ENCODE peak calls at places on chromosomes 2 and 18, in ten cellular contexts. A is pancreas, E is choroid plexus epithelial cell, M is fibroblast of pulmonary artery, W is GM23248, F is K562, P is A673, L is sigmoid colon, V is upper lobe of right lung, T is NB4. Z is an unnamed sample.

GRCh38 chr18:56115072-56116038 is 523.0 kb downstream of the TXNL1 start:
- DNase-seq in A (no peak), E (no peak), M (no peak), W (no peak), F (no peak), P (no peak), L (no peak), V (no peak), T (no peak), Z (no peak)

GRCh38 chr18:34837769-34838194 is 127.7 kb downstream of the DTNA start:
- DNase-seq in A (no peak), E (peak), M (peak), W (no peak), F (no peak), P (no peak), L (peak), V (no peak), T (no peak), Z (peak)

GRCh38 chr2:118696786-118697465 is 150.5 kb downstream of the EN1 start:
- DNase-seq in A (no peak), E (peak), M (no peak), W (peak), F (no peak), P (no peak), L (no peak), V (no peak), T (no peak), Z (no peak)

GRCh38 chr2:9985531-9985930 is 34.0 kb downstream of the GRHL1 start:
- DNase-seq in A (no peak), E (no peak), M (no peak), W (peak), F (no peak), P (no peak), L (no peak), V (no peak), T (no peak), Z (no peak)

GRCh38 chr2:234952270-234953115 is 676 bp downstream of the SH3BP4 start:
- DNase-seq in A (peak), E (no peak), M (no peak), W (peak), F (no peak), P (peak), L (peak), V (peak), T (no peak), Z (no peak)

GRCh38 chr2:240618776-240619175 is 6.5 kb upstream of the GPR35 start:
- DNase-seq in A (no peak), E (no peak), M (no peak), W (no peak), F (no peak), P (no peak), L (no peak), V (peak), T (no peak), Z (no peak)

GRCh38 chr18:76979906-76980305 is 152.7 kb downstream of the MBP start:
- DNase-seq in A (no peak), E (no peak), M (no peak), W (no peak), F (no peak), P (no peak), L (no peak), V (no peak), T (no peak), Z (no peak)

GRCh38 chr2:23346781-23347180 is 38.2 kb upstream of the KLHL29 start:
- DNase-seq in A (no peak), E (no peak), M (no peak), W (no peak), F (no peak), P (no peak), L (no peak), V (no peak), T (no peak), Z (no peak)

GRCh38 chr2:226179010-226179409 is 620.6 kb downstream of the IRS1 start:
- DNase-seq in A (no peak), E (no peak), M (no peak), W (no peak), F (no peak), P (no peak), L (no peak), V (no peak), T (no peak), Z (no peak)

GRCh38 chr2:108293850-108294249 is 5.2 kb downstream of the SULT1C2 start:
- DNase-seq in A (no peak), E (no peak), M (no peak), W (no peak), F (no peak), P (no peak), L (no peak), V (no peak), T (no peak), Z (no peak)

GRCh38 chr2:8684421-8684884 is 2.6 kb downstream of the ID2 start:
- DNase-seq in A (no peak), E (peak), M (peak), W (peak), F (no peak), P (peak), L (no peak), V (no peak), T (peak), Z (no peak)

GRCh38 chr2:17479875-17480274 is 38.4 kb downstream of the RAD51AP2 start:
- DNase-seq in A (no peak), E (peak), M (peak), W (peak), F (no peak), P (no peak), L (no peak), V (no peak), T (no peak), Z (peak)

GRCh38 chr2:17483496-17483895 is 34.7 kb downstream of the RAD51AP2 start:
- DNase-seq in A (no peak), E (no peak), M (no peak), W (no peak), F (no peak), P (no peak), L (no peak), V (no peak), T (no peak), Z (no peak)

GRCh38 chr2:17476820-17477219 is 41.4 kb downstream of the RAD51AP2 start:
- DNase-seq in A (no peak), E (peak), M (no peak), W (no peak), F (no peak), P (no peak), L (no peak), V (no peak), T (no peak), Z (no peak)

DNA sequence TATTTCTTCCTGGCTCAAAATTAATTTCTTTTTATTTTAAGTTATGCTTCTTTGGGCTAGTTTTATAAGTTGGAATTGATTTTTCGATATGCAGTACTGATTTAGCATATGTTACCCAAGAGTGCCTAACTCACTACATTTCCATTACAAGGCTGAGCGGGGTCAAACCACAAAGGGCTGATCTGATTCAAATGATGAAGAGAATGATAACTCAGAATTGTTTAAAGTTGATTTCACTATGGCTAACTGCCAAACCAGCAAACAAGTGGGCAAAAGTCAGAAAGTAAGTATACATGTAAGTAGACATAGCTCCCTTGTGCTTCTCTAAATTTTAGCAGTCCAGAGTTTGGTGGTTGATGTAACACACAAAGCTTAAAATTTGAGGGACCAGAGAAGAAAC is 35.6 kb downstream of the RAD51AP2 start:
- DNase-seq in A (no peak), E (peak), M (no peak), W (no peak), F (no peak), P (no peak), L (no peak), V (no peak), T (no peak), Z (no peak)
- H3K4me3 ChIP-seq in A (no peak), E (no peak), M (no peak), W (no peak), F (no peak), P (no peak), L (no peak), V (no peak), T (no peak), Z (no peak)

DNA sequence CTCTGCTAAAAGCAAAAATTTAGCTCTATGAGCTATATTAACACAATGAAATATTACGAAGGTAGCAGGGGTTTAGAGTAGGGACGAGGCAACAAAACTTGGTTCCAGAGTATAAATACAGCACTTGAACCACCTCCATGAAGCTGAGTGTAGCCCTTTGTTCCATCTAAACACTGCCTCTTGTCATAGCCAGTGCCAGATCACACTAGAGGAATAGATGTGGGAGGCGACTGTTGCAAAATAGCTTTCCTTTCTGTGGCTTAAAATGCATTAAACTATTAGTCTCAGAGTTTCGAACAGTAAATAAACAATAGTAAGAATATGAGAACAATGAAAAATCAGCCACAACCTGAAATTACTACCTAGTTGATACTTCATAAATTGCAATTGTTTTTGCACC is 29.8 kb downstream of the PIEZO2 start:
- DNase-seq in A (no peak), E (no peak), M (peak), W (peak), F (no peak), P (no peak), L (no peak), V (no peak), T (no peak), Z (no peak)
- H3K4me3 ChIP-seq in A (no peak), E (no peak), M (no peak), W (no peak), F (no peak), P (no peak), L (no peak), V (no peak), T (no peak), Z (no peak)

GRCh38 chr2:210162466-210163124 is 8.6 kb downstream of the KANSL1L start:
- DNase-seq in A (no peak), E (no peak), M (no peak), W (no peak), F (no peak), P (peak), L (no peak), V (no peak), T (peak), Z (no peak)
- H3K4me3 ChIP-seq in A (no peak), E (no peak), M (no peak), W (no peak), F (no peak), P (no peak), L (no peak), V (no peak), T (peak), Z (no peak)

DNA sequence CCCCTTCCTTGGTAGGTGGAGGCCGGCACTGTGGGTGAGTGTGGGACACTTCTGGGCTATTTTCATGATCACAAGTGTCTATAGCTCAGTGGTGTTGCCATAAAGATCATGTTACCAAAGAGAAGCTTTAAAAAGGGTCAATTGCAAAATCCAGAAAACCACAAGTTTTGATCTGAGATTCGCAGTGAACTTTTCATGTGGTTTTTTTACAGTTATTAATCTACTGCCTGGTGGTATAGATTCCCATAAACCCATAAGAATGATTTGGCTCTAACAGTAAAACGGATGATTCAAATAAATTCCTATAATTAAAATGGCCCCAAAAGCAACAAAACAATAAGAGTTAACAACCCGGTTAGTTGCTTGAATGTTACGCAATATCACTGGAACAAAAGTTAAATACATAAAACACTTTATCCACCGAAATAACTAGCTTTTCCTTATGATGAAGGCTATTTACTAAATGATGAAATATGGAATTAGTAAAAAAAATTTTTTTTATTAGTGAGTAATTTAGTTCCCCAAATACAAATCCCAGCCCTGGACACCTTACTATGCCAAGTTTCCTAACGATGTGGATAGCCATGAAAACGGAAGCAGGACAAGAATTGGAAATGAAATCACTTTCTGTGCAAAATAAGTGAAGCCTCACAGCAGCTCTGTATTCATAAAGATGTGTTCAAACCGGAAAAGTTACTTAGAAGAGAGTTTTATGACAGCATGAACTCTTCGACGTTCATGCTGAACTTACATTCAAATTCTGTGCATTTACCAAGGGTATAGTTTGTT is 95.7 kb upstream of the THOC1 start:
- DNase-seq in A (no peak), E (peak), M (peak), W (peak), F (no peak), P (peak), L (no peak), V (no peak), T (peak), Z (peak)
- H3K4me3 ChIP-seq in A (no peak), E (no peak), M (no peak), W (peak), F (no peak), P (no peak), L (no peak), V (no peak), T (no peak), Z (no peak)

DNA sequence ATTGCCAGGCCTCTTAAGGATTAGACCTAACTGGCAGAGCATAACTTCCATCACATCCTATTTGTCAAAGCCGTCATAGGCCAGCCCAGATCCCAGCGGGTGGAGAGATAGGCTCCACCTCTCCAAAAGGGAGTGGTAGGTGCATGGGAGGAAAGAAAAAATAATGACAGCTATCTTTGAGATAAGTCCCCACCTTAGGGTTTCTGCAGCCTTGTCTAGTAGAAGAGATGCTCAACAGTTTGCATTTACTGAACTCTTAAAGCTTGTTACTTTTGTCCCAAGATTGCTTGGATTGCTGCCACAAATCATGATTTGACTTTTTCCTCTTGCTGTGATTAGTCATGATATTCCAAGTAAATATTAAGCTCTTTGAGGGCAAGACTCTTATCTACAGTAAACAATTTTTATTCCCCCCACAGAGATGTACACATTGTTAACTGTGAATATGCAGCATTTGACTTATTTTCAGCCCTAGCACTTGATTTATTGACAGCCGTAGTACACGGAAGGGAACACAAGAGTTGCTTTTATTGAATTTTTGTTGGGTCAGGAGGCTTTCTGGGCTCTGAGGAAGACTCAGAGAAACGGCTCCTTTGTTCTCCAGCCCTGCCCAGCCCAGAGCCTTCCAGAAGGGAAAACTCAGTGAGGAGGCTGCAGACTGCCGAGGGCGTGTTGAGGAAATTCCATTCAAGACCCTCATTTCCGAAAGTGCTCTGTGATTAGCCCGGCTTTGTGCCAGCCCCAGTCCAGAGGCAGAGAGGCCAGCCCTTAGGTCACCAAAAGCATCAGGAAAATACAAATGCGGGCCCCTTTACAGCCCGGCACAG is 75.5 kb upstream of the ZNF532 start:
- DNase-seq in A (no peak), E (peak), M (peak), W (peak), F (no peak), P (no peak), L (no peak), V (no peak), T (no peak), Z (no peak)
- H3K4me3 ChIP-seq in A (no peak), E (no peak), M (no peak), W (no peak), F (no peak), P (no peak), L (no peak), V (no peak), T (no peak), Z (no peak)

GRCh38 chr18:50970006-50970405 is 2.2 kb downstream of the ELAC1 start:
- DNase-seq in A (peak), E (no peak), M (no peak), W (no peak), F (no peak), P (no peak), L (no peak), V (peak), T (no peak), Z (no peak)

GRCh38 chr18:50967714-50968661 is at the start of gene ELAC1:
- DNase-seq in A (peak), E (peak), M (peak), W (peak), F (peak), P (peak), L (peak), V (peak), T (peak), Z (peak)

GRCh38 chr18:50973367-50974126 is 5.7 kb downstream of the ELAC1 start:
- DNase-seq in A (no peak), E (peak), M (peak), W (peak), F (no peak), P (no peak), L (no peak), V (no peak), T (peak), Z (no peak)

GRCh38 chr18:50969448-50969847 is 1.6 kb downstream of the ELAC1 start:
- DNase-seq in A (no peak), E (no peak), M (no peak), W (no peak), F (no peak), P (no peak), L (no peak), V (no peak), T (no peak), Z (no peak)
- H3K4me3 ChIP-seq in A (no peak), E (no peak), M (peak), W (peak), F (peak), P (peak), L (no peak), V (no peak), T (peak), Z (no peak)

GRCh38 chr2:213229814-213230213 is 54.5 kb upstream of the SPAG16 start:
- DNase-seq in A (no peak), E (peak), M (peak), W (peak), F (no peak), P (no peak), L (no peak), V (no peak), T (peak), Z (peak)

GRCh38 chr2:213234641-213235040 is 49.6 kb upstream of the SPAG16 start:
- DNase-seq in A (no peak), E (peak), M (no peak), W (no peak), F (no peak), P (peak), L (no peak), V (no peak), T (no peak), Z (no peak)

GRCh38 chr2:213233438-213234330 is 50.6 kb upstream of the SPAG16 start:
- DNase-seq in A (no peak), E (no peak), M (no peak), W (no peak), F (no peak), P (no peak), L (no peak), V (no peak), T (no peak), Z (no peak)

GRCh38 chr2:213232649-213233437 is 51.4 kb upstream of the SPAG16 start:
- DNase-seq in A (no peak), E (peak), M (no peak), W (no peak), F (no peak), P (peak), L (no peak), V (no peak), T (peak), Z (no peak)

DNA sequence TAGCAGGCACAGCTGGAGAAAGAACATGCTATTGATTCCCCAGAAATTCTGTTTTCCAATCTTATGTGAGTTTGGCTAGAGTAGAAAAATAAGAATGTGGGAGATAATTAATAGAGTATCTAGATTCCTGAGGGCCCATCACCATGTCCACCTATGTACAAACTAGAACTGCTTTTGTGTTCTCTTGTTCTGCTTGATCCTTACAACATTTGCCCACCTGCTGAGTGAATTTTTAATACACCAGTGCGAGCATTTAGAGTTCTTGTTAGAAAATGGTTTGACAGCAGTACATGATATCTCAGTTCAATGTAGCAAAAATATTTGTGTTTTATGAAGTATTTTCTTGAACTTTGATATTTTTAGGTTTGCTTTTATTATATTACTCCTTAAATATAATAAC is 52.3 kb upstream of the SPAG16 start:
- DNase-seq in A (no peak), E (no peak), M (no peak), W (no peak), F (no peak), P (no peak), L (no peak), V (no peak), T (no peak), Z (no peak)
- H3K4me3 ChIP-seq in A (no peak), E (no peak), M (no peak), W (no peak), F (no peak), P (no peak), L (no peak), V (no peak), T (no peak), Z (no peak)

DNA sequence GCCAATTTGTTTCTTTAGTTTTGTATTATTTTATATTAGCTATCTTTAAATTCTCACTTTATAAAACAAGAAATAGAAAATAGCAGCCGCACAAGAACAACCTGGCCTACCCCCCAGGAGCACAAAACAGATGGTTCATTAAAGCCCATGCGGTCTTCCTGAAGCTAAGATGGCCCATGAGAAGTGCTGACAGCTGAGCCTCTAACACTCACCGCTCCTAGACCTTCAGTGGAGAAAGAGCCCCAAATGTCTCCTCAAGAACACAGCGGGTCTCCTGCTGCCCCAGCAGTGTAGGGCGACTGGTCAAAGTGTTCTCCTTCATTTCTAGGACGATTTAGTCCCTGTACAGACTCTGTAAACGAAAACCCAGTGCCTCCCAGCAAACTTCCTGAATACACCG is 45.1 kb downstream of the LPIN2 start:
- DNase-seq in A (no peak), E (no peak), M (no peak), W (no peak), F (no peak), P (no peak), L (no peak), V (no peak), T (no peak), Z (no peak)
- H3K4me3 ChIP-seq in A (no peak), E (no peak), M (no peak), W (no peak), F (no peak), P (no peak), L (no peak), V (no peak), T (no peak), Z (no peak)

GRCh38 chr2:88885679-88886402 is 194.4 kb downstream of the RPIA start:
- DNase-seq in A (no peak), E (no peak), M (no peak), W (no peak), F (no peak), P (no peak), L (no peak), V (no peak), T (no peak), Z (no peak)

GRCh38 chr2:88875749-88876148 is 184.3 kb downstream of the RPIA start:
- DNase-seq in A (no peak), E (no peak), M (no peak), W (no peak), F (no peak), P (no peak), L (no peak), V (no peak), T (no peak), Z (no peak)

GRCh38 chr2:88885275-88885674 is 193.8 kb downstream of the RPIA start:
- DNase-seq in A (no peak), E (no peak), M (no peak), W (no peak), F (no peak), P (no peak), L (no peak), V (no peak), T (no peak), Z (no peak)

GRCh38 chr2:88880441-88880953 is 189.0 kb downstream of the RPIA start:
- DNase-seq in A (no peak), E (peak), M (peak), W (peak), F (peak), P (peak), L (no peak), V (no peak), T (peak), Z (peak)
- H3K4me3 ChIP-seq in A (no peak), E (no peak), M (no peak), W (no peak), F (no peak), P (no peak), L (peak), V (no peak), T (no peak), Z (no peak)

Z was measured in skeletal muscle cell.